ENCODE peak calls at places on chromosome 22, in six cellular contexts. Z is stimulated activated CD4-positive, alpha-beta T cell treated with anti-CD3 and anti-CD28 coated beads, Interleukin-15, amount 100 ng/mL, for 24 hours; M is fibroblast of pulmonary artery; I is bronchial epithelial cell; D is pulmonary artery endothelial cell; B is activated B cell treated with CpG ODN at 0.5 μM for 24 hours. Q is an unnamed sample.

GRCh38 chr22:29043906-29044575 is 17.6 kb downstream of the C22orf31 start:
- DNase-seq in Z (no peak), M (peak), I (peak), D (no peak), B (no peak), Q (no peak)

GRCh38 chr22:21445437-21446127 is 21.6 kb upstream of the TMEM191C start:
- DNase-seq in Z (no peak), M (no peak), I (no peak), D (no peak), B (no peak), Q (no peak)

GRCh38 chr22:35728639-35729308 is 11.1 kb downstream of the APOL5 start:
- DNase-seq in Z (no peak), M (no peak), I (peak), D (no peak), B (no peak), Q (no peak)

GRCh38 chr22:43541462-43542407 is 129.9 kb downstream of the MPPED1 start:
- DNase-seq in Z (no peak), M (no peak), I (no peak), D (no peak), B (no peak), Q (no peak)

GRCh38 chr22:46933526-46933925 is 171.1 kb downstream of the TBC1D22A start:
- DNase-seq in Z (no peak), M (no peak), I (no peak), D (no peak), B (no peak), Q (no peak)

GRCh38 chr22:46373838-46374662 is 38.5 kb downstream of the TRMU start:
- DNase-seq in Z (peak), M (no peak), I (no peak), D (no peak), B (no peak), Q (no peak)

GRCh38 chr22:29541845-29542244 is 11.7 kb downstream of the THOC5 start:
- DNase-seq in Z (no peak), M (no peak), I (no peak), D (no peak), B (no peak), Q (no peak)

GRCh38 chr22:35043932-35044319 is 22.0 kb upstream of the ISX start:
- DNase-seq in Z (no peak), M (no peak), I (no peak), D (no peak), B (no peak), Q (no peak)

GRCh38 chr22:50123119-50123518 is 33.3 kb downstream of the MOV10L1 start:
- DNase-seq in Z (no peak), M (no peak), I (no peak), D (no peak), B (no peak), Q (no peak)

GRCh38 chr22:49188091-49188490 is 639.6 kb downstream of the BRD1 start:
- DNase-seq in Z (no peak), M (no peak), I (no peak), D (no peak), B (no peak), Q (no peak)

GRCh38 chr22:46149493-46149997 is 781 bp upstream of the PPARA start:
- DNase-seq in Z (peak), M (peak), I (no peak), D (no peak), B (peak), Q (no peak)

GRCh38 chr22:23698094-23698493 is 7.3 kb downstream of the RGL4 start:
- DNase-seq in Z (no peak), M (no peak), I (no peak), D (no peak), B (no peak), Q (no peak)

GRCh38 chr22:26406118-26406517 is 22.9 kb upstream of the ASPHD2 start:
- DNase-seq in Z (no peak), M (peak), I (no peak), D (no peak), B (no peak), Q (no peak)

GRCh38 chr22:29268511-29269229 is 602 bp downstream of the EWSR1 start:
- DNase-seq in Z (peak), M (peak), I (peak), D (no peak), B (no peak), Q (no peak)

GRCh38 chr22:44299124-44299523 is 13.6 kb downstream of the SHISAL1 start:
- DNase-seq in Z (no peak), M (no peak), I (no peak), D (no peak), B (no peak), Q (no peak)

GRCh38 chr22:37383342-37383741 is 43.9 kb downstream of the ELFN2 start:
- DNase-seq in Z (no peak), M (no peak), I (no peak), D (no peak), B (no peak), Q (no peak)

GRCh38 chr22:29110946-29111345 is 38.1 kb downstream of the KREMEN1 start:
- DNase-seq in Z (no peak), M (no peak), I (no peak), D (no peak), B (no peak), Q (no peak)

GRCh38 chr22:38111941-38112355 is 1.5 kb upstream of the BAIAP2L2 start:
- DNase-seq in Z (no peak), M (no peak), I (no peak), D (no peak), B (no peak), Q (no peak)

GRCh38 chr22:43346521-43346929 is 3.4 kb upstream of the SCUBE1 start:
- DNase-seq in Z (peak), M (peak), I (peak), D (no peak), B (peak), Q (no peak)

GRCh38 chr22:38298312-38299000 is 18.8 kb downstream of the CSNK1E start:
- DNase-seq in Z (peak), M (peak), I (peak), D (no peak), B (peak), Q (no peak)

GRCh38 chr22:27260087-27260730 is 541.3 kb downstream of the MN1 start:
- DNase-seq in Z (no peak), M (no peak), I (no peak), D (no peak), B (no peak), Q (no peak)

GRCh38 chr22:19290400-19291217 is 910 bp downstream of the CLTCL1 start:
- DNase-seq in Z (peak), M (no peak), I (peak), D (no peak), B (no peak), Q (no peak)

GRCh38 chr22:39149915-39150847 is 2.3 kb downstream of the CBX7 start:
- DNase-seq in Z (no peak), M (no peak), I (no peak), D (no peak), B (no peak), Q (no peak)

GRCh38 chr22:48778308-48779195 is 1049.1 kb downstream of the BRD1 start:
- DNase-seq in Z (no peak), M (no peak), I (no peak), D (no peak), B (no peak), Q (no peak)

GRCh38 chr22:29253561-29254282 is 14.1 kb downstream of the RHBDD3 start:
- DNase-seq in Z (no peak), M (no peak), I (peak), D (no peak), B (no peak), Q (no peak)

GRCh38 chr22:32830957-32831356 is 29.5 kb downstream of the TIMP3 start:
- DNase-seq in Z (no peak), M (no peak), I (no peak), D (no peak), B (no peak), Q (no peak)

GRCh38 chr22:46934746-46935491 is 172.5 kb downstream of the TBC1D22A start:
- DNase-seq in Z (peak), M (peak), I (peak), D (peak), B (no peak), Q (no peak)

GRCh38 chr22:17083811-17084540 is 824 bp upstream of the IL17RA start:
- DNase-seq in Z (no peak), M (no peak), I (no peak), D (no peak), B (no peak), Q (no peak)

GRCh38 chr22:36221799-36222751 is 17.3 kb downstream of the APOL2 start:
- DNase-seq in Z (peak), M (peak), I (peak), D (no peak), B (no peak), Q (peak)

GRCh38 chr22:40855104-40855959 is 1.1 kb downstream of the ST13 start:
- DNase-seq in Z (peak), M (peak), I (peak), D (no peak), B (no peak), Q (no peak)

GRCh38 chr22:50597097-50597496 is 3.5 kb upstream of the MAPK8IP2 start:
- DNase-seq in Z (no peak), M (no peak), I (no peak), D (no peak), B (no peak), Q (no peak)

GRCh38 chr22:31400023-31400397 is 606 bp downstream of the DRG1 start:
- DNase-seq in Z (no peak), M (peak), I (peak), D (no peak), B (no peak), Q (no peak)

GRCh38 chr22:37377927-37378326 is 49.4 kb downstream of the ELFN2 start:
- DNase-seq in Z (no peak), M (no peak), I (no peak), D (no peak), B (no peak), Q (no peak)